ENCODE peak calls at places on chromosomes 6 and 20, in seven cellular contexts. F is IMR-90, E is mesendoderm, Q is trophoblast cell, J is H9, W is mesenchymal stem cell, B is H1. Y is an unnamed sample.
A peak's percentile ranks its signal among the peaks of the same experiment; 100 is the strongest.

GRCh38 chr6:3348821-3349220 is 90.1 kb downstream of the PSMG4 start:
- DNase-seq in F (no peak), E (no peak), Q (no peak), J (no peak), W (no peak), B (no peak), Y (no peak)

GRCh38 chr6:125995972-125996580 is 9.7 kb downstream of the TRMT11 start:
- DNase-seq in F (peak; percentile 60), E (peak; percentile 71), Q (peak; percentile 92), J (peak; percentile 49), W (peak; percentile 68), B (no peak), Y (peak; percentile 61)

GRCh38 chr6:32158052-32158451 is 4.1 kb downstream of the PPT2 start:
- DNase-seq in F (no peak), E (no peak), Q (no peak), J (no peak), W (no peak), B (no peak), Y (no peak)

GRCh38 chr20:38156888-38157634 is 8.0 kb downstream of the TGM2 start:
- DNase-seq in F (peak; percentile 34), E (no peak), Q (no peak), J (no peak), W (no peak), B (no peak), Y (no peak)

GRCh38 chr6:37130704-37131103 is 39.2 kb upstream of the PIM1 start:
- DNase-seq in F (peak; percentile 56), E (no peak), Q (peak; percentile 68), J (no peak), W (peak; percentile 75), B (no peak), Y (no peak)

GRCh38 chr20:22974354-22974753 is 60.8 kb upstream of the SSTR4 start:
- DNase-seq in F (no peak), E (peak; percentile 55), Q (peak; percentile 64), J (peak; percentile 50), W (peak; percentile 21), B (no peak), Y (no peak)

GRCh38 chr6:145621776-145622175 is 113.5 kb downstream of the EPM2A start:
- DNase-seq in F (no peak), E (no peak), Q (no peak), J (no peak), W (no peak), B (no peak), Y (no peak)

GRCh38 chr20:3716195-3716834 is 3.9 kb upstream of the SIGLEC1 start:
- DNase-seq in F (peak; percentile 37), E (peak; percentile 80), Q (peak; percentile 69), J (peak; percentile 79), W (peak; percentile 62), B (peak; percentile 25), Y (peak; percentile 51)

GRCh38 chr20:24991897-24992419 is 593 bp downstream of the APMAP start:
- DNase-seq in F (no peak), E (peak; percentile 30), Q (no peak), J (no peak), W (peak; percentile 44), B (no peak), Y (no peak)

GRCh38 chr6:13733178-13733851 is 21.7 kb upstream of the RANBP9 start:
- DNase-seq in F (peak; percentile 93), E (peak; percentile 7), Q (peak; percentile 54), J (no peak), W (peak; percentile 44), B (no peak), Y (no peak)

GRCh38 chr6:113595921-113596376 is 261.2 kb upstream of the MARCKS start:
- DNase-seq in F (peak; percentile 50), E (no peak), Q (no peak), J (no peak), W (peak; percentile 45), B (no peak), Y (no peak)

GRCh38 chr6:116881236-116881635 is 4.2 kb downstream of the RFX6 start:
- DNase-seq in F (no peak), E (no peak), Q (peak; percentile 18), J (no peak), W (no peak), B (no peak), Y (no peak)

GRCh38 chr20:51767018-51767866 is 948 bp downstream of the ATP9A start:
- DNase-seq in F (no peak), E (peak; percentile 86), Q (peak; percentile 89), J (peak; percentile 95), W (peak; percentile 74), B (peak; percentile 67), Y (peak; percentile 39)

GRCh38 chr6:169839029-169839481 is 87.6 kb downstream of the ERMARD start:
- DNase-seq in F (no peak), E (no peak), Q (peak; percentile 30), J (peak; percentile 34), W (no peak), B (no peak), Y (no peak)

GRCh38 chr6:87274660-87275273 is 47.6 kb upstream of the SMIM8 start:
- DNase-seq in F (peak; percentile 82), E (no peak), Q (no peak), J (no peak), W (peak; percentile 63), B (no peak), Y (no peak)

GRCh38 chr6:143953922-143954321 is 54.1 kb downstream of the PLAGL1 start:
- DNase-seq in F (no peak), E (peak; percentile 55), Q (no peak), J (no peak), W (no peak), B (no peak), Y (no peak)

GRCh38 chr6:119791746-119792145 is 442.2 kb upstream of the MAN1A1 start:
- DNase-seq in F (no peak), E (peak; percentile 40), Q (peak; percentile 74), J (no peak), W (peak; percentile 3), B (no peak), Y (no peak)

GRCh38 chr20:60330461-60330860 is 372.2 kb downstream of the CDH26 start:
- DNase-seq in F (no peak), E (no peak), Q (no peak), J (no peak), W (no peak), B (no peak), Y (no peak)

GRCh38 chr20:60332523-60332922 is 374.3 kb downstream of the CDH26 start:
- DNase-seq in F (no peak), E (no peak), Q (peak; percentile 96), J (no peak), W (no peak), B (no peak), Y (no peak)

GRCh38 chr20:60331688-60332300 is 373.6 kb downstream of the CDH26 start:
- DNase-seq in F (no peak), E (no peak), Q (no peak), J (no peak), W (no peak), B (no peak), Y (no peak)

GRCh38 chr20:60338556-60338955 is 380.3 kb downstream of the CDH26 start:
- DNase-seq in F (no peak), E (no peak), Q (no peak), J (no peak), W (no peak), B (no peak), Y (no peak)

DNA sequence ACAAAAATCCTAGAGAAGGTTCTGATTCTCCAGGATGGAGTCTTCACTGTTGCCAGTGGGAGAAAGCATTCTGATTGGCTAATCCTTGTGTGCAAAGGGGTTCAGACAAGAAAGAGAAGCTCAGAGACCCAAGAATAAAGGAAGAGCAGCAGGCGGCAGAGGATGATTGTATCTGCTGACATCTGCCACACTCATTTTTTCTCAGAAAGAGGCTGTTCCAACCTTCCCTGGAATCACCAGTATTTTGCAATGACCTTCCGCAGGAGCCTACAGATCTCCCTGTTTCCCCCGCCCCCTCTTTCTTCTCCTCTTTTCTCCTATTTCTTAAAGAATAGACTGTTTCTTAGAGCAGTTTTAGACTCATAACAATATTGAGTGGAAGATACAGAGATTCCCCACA is 376.7 kb downstream of the CDH26 start:
- DNase-seq in F (no peak), E (no peak), Q (peak; percentile 69), J (no peak), W (no peak), B (no peak), Y (no peak)
- H3K27ac ChIP-seq in F (no peak overlapping the region), E (no peak overlapping the region), Q (no peak overlapping the region), J (no peak overlapping the region), W (no peak overlapping the region), B (no peak overlapping the region), Y (no peak overlapping the region)

DNA sequence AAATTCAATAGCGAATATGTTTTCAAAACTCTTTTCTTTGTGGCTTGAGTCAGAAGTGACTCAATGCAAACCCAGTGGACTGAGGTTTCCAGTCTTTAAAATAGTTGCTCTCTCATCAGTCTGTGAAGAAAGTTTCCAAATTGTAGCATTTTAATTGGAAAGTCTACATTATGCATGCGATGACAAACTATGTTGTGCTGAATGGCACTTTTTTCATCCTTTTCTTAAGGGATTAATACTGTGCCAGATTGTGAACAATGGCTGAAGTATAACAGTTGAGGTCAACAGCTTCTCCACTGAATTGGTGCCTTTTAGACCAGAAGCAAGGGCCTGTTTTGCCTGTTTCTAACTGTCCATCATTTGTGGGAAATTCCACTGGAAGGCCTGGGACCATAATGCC is 377.1 kb downstream of the BTBD9 start:
- DNase-seq in F (peak; percentile 74), E (no peak), Q (no peak), J (no peak), W (peak; percentile 70), B (no peak), Y (no peak)
- H3K4ac ChIP-seq in F (peak overlapping the region; percentile 83), E (peak overlapping the region; percentile 86), Q (no peak overlapping the region), J (no peak overlapping the region), W (no peak overlapping the region), B (no peak overlapping the region), Y (no peak overlapping the region)

DNA sequence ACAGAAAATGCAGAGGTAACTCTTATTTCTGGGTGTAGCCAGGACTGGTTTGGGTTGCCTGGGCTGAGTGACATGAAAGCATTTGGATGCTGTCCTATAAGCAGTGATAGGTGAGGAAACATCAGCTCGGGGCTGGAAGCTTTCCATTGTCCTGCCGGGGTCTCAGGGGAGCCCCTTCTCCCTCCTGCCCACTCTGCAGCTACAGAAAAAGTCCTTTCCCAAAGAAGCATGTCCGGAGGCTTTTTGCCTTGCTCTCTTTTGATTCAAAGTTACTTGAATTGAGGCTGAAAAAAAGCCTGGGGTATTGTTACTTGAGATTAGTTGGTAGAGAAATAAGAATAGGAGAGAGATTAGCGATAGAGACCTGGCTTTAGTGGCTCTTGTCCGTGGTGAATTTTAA is 90.7 kb upstream of the ZNFX1 start:
- DNase-seq in F (no peak), E (no peak), Q (no peak), J (no peak), W (no peak), B (no peak), Y (no peak)
- H3K27ac ChIP-seq in F (no peak overlapping the region), E (no peak overlapping the region), Q (no peak overlapping the region), J (no peak overlapping the region), W (no peak overlapping the region), B (no peak overlapping the region), Y (peak overlapping the region; percentile 47)

GRCh38 chr20:19460386-19460785 is 247.9 kb downstream of the SLC24A3 start:
- DNase-seq in F (peak; percentile 4), E (no peak), Q (no peak), J (no peak), W (no peak), B (no peak), Y (no peak)
- H3K4ac ChIP-seq in F (no peak overlapping the region), E (no peak overlapping the region), Q (no peak overlapping the region), J (no peak overlapping the region), W (no peak overlapping the region), B (no peak overlapping the region), Y (no peak overlapping the region)

GRCh38 chr6:134795001-134795400 is 154.9 kb downstream of the ALDH8A1 start:
- DNase-seq in F (no peak), E (peak; percentile 79), Q (no peak), J (no peak), W (no peak), B (no peak), Y (no peak)
- H3K27ac ChIP-seq in F (no peak overlapping the region), E (no peak overlapping the region), Q (no peak overlapping the region), J (no peak overlapping the region), W (no peak overlapping the region), B (no peak overlapping the region), Y (no peak overlapping the region)